ENCODE peak calls at places on chromosomes 3 and 15, in five cellular contexts. N, O, V, Q and W are unnamed samples. For H3K4me1, the result is how much of the 10 kb centered on the place peaks cover.

GRCh38 chr3:64489361-64490044 is 198.3 kb downstream of the ADAMTS9 start:
- DNase-seq in O (peak), Q (no peak), N (no peak), V (no peak), W (peak)

GRCh38 chr15:80787238-80787805 is 8.2 kb downstream of the CEMIP start:
- DNase-seq in O (no peak), V (no peak), N (no peak), Q (no peak), W (no peak)

GRCh38 chr15:58222698-58223097 is 84.5 kb downstream of the AQP9 start:
- DNase-seq in V (no peak), N (no peak), Q (no peak), O (no peak), W (no peak)

GRCh38 chr3:43288366-43288765 is 2.0 kb downstream of the SNRK start:
- DNase-seq in Q (no peak), N (no peak), O (no peak), V (no peak), W (no peak)

GRCh38 chr3:177055557-177056290 is 141.6 kb downstream of the TBL1XR1 start:
- DNase-seq in V (no peak), O (no peak), N (no peak), Q (no peak), W (no peak)

GRCh38 chr15:96220657-96221056 is 109.8 kb upstream of the NR2F2 start:
- DNase-seq in N (no peak), V (no peak), Q (no peak), O (no peak), W (no peak)

GRCh38 chr15:62920569-62921502 is 121.7 kb upstream of the TPM1 start:
- DNase-seq in Q (no peak), N (no peak), V (no peak), O (no peak), W (no peak)

GRCh38 chr3:38229036-38229435 is 36.6 kb upstream of the SLC22A13 start:
- DNase-seq in Q (no peak), V (no peak), O (no peak), N (no peak), W (no peak)

GRCh38 chr15:92073044-92073785 is 219.7 kb downstream of the SLCO3A1 start:
- DNase-seq in Q (no peak), O (no peak), N (no peak), V (no peak), W (no peak)

GRCh38 chr15:44087578-44088190 is 107.4 kb downstream of the FRMD5 start:
- DNase-seq in N (no peak), Q (no peak), V (no peak), O (no peak), W (no peak)

GRCh38 chr3:166071-166470 is 30.5 kb upstream of the CHL1 start:
- DNase-seq in Q (no peak), N (no peak), O (no peak), V (no peak), W (no peak)

GRCh38 chr3:188199386-188199785 is 45.4 kb downstream of the LPP start:
- DNase-seq in V (no peak), N (no peak), O (no peak), Q (no peak), W (no peak)

DNA sequence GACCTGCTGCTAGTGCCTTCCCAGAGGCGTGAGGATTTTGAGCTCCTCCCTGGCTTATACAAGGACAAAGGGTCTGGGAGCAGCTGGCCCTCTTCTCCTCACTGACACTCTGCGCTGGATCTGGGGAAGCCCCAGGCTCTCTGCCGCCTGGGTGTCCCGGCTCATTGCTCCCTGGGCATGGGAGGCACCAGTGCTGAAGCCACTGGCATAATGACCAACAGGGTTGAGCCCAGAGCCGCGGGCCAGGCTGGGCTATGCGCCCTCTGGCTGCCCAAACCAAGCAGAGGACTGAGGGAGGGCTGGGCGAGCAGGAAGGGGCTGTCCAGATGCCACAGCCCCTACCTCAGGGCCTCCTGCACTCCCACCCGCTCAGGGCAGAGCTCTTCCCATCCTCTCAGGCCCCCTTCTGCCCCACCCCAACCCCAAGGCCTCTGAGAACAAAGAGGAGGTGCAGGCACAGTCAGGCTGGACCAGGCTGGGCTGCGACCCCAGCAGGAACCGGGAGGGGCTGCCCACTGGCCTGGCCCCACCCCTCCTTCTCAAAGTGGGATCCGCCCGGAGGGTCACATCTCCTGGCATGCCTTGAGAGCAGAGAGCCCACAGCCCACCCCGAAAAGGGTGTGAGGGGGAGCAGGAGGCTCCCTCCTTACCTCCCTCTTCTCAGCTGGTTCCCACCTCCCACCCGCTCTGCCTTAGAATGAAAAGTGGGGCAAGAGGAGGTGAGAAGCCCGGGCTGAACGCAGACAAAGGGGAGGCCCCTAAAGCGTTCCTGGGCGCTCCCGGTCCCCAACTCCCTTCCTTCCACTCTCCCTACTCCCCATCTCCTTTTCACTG is 1.5 kb downstream of the LINGO1 start:
- DNase-seq in Q (no peak), N (no peak), V (no peak), O (no peak), W (no peak)
- TF ChIP-seq POLR2AphosphoS5 in Q (no peak), N (no peak), V (no peak), O (no peak), W (no peak)

GRCh38 chr3:98770261-98771039 is 7.3 kb downstream of the ST3GAL6 start:
- DNase-seq in O (peak), Q (peak), V (no peak), N (no peak), W (peak)
- H3K4me1 ChIP-seq in O (under half), Q (under half), V (under half), N (under half), W (under half)

GRCh38 chr3:53223541-53223966 is 32.3 kb downstream of the TKT start:
- DNase-seq in O (no peak), Q (peak), V (no peak), N (no peak), W (no peak)

GRCh38 chr3:53222183-53222901 is 33.5 kb downstream of the TKT start:
- DNase-seq in O (no peak), V (no peak), Q (peak), N (no peak), W (no peak)

GRCh38 chr3:53221827-53222182 is 34.0 kb downstream of the TKT start:
- DNase-seq in V (no peak), N (no peak), Q (peak), O (no peak), W (no peak)

GRCh38 chr3:53224026-53224425 is 31.8 kb downstream of the TKT start:
- DNase-seq in Q (peak), O (no peak), V (no peak), N (no peak), W (no peak)

DNA sequence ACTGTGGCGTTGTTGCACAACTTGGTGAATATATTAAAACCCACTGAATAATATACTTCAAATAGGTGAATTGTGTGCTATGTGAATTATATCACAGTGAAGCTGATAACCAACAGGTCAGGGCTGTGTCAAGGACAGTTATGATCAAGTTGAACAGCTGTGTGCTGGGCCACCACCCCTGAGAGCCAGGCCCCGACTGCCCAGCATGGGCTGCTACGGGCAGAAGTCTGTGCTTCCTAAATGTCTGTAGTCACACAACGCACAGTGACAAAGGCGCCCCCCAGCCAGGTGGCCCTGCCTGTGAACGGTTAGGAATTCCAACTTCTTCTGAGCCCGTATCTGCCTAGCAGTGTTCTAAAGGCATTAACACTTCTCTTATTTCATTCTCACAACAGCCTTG is 32.8 kb downstream of the TKT start:
- DNase-seq in Q (peak), V (no peak), N (no peak), O (no peak), W (no peak)
- TF ChIP-seq POLR2AphosphoS5 in Q (no peak), V (no peak), N (no peak), O (no peak), W (no peak)

DNA sequence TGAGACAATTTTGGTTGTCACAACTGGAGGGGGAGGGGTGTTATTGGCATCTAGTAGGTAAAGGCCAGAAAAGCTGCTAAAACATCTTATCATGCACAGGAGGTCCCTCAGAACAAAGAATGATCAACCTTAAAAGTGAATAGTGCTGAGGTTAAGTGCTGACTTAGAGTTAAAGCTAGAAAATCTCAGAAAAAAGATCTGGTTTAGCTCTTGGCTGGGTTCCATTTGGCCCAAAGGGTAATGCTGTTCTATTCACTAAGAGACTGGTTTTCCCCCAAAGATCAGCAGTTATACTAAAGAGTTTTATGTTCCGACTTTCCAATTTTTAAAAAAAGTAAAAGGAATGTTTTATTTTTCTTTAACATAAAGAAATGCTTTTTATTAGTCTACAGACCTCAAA is 15.6 kb downstream of the DCBLD2 start:
- DNase-seq in N (no peak), O (no peak), V (no peak), Q (no peak), W (no peak)
- H3K4me1 ChIP-seq in N (under half), O (half or more), V (under half), Q (under half), W (under half)